ENCODE peak calls at places on chromosomes 5 and 9, in nine cellular contexts. T, S, Q, N, C, M, X, J and B are unnamed samples.

GRCh38 chr5:141632650-141633049 is 4.0 kb downstream of the HDAC3 start:
- DNase-seq in T (no peak), S (no peak), Q (no peak), N (no peak), C (no peak), M (no peak), X (no peak), J (no peak), B (no peak)

GRCh38 chr9:128242828-128243485 is 32.9 kb downstream of the GOLGA2 start:
- DNase-seq in T (no peak), S (no peak), Q (no peak), N (no peak), C (no peak), M (no peak), X (no peak), J (no peak), B (peak)

GRCh38 chr9:6007770-6008168 is 7.7 kb downstream of the RANBP6 start:
- DNase-seq in T (peak), S (peak), Q (no peak), N (peak), C (peak), M (peak), X (no peak), J (peak), B (peak)

GRCh38 chr9:136840140-136840876 is 2.0 kb upstream of the AJM1 start:
- DNase-seq in T (no peak), S (no peak), Q (no peak), N (no peak), C (no peak), M (no peak), X (no peak), J (peak), B (peak)

GRCh38 chr5:156913719-156914370 is 49.2 kb downstream of the TIMD4 start:
- DNase-seq in T (no peak), S (peak), Q (no peak), N (peak), C (no peak), M (no peak), X (peak), J (no peak), B (no peak)

GRCh38 chr9:120563044-120563443 is 16.9 kb downstream of the CDK5RAP2 start:
- DNase-seq in T (no peak), S (no peak), Q (no peak), N (no peak), C (no peak), M (no peak), X (no peak), J (peak), B (no peak)

GRCh38 chr9:134375011-134375390 is 48.7 kb downstream of the RXRA start:
- DNase-seq in T (no peak), S (no peak), Q (no peak), N (no peak), C (no peak), M (no peak), X (no peak), J (no peak), B (no peak)

GRCh38 chr9:3719286-3719685 is 193.5 kb upstream of the RFX3 start:
- DNase-seq in T (no peak), S (no peak), Q (no peak), N (no peak), C (no peak), M (no peak), X (no peak), J (no peak), B (no peak)

GRCh38 chr9:136940526-136941230 is 3.9 kb downstream of the FBXW5 start:
- DNase-seq in T (no peak), S (no peak), Q (no peak), N (no peak), C (no peak), M (no peak), X (no peak), J (no peak), B (no peak)

GRCh38 chr9:94800424-94801117 is 74.1 kb downstream of the AOPEP start:
- DNase-seq in T (no peak), S (no peak), Q (no peak), N (no peak), C (no peak), M (no peak), X (no peak), J (no peak), B (no peak)

DNA sequence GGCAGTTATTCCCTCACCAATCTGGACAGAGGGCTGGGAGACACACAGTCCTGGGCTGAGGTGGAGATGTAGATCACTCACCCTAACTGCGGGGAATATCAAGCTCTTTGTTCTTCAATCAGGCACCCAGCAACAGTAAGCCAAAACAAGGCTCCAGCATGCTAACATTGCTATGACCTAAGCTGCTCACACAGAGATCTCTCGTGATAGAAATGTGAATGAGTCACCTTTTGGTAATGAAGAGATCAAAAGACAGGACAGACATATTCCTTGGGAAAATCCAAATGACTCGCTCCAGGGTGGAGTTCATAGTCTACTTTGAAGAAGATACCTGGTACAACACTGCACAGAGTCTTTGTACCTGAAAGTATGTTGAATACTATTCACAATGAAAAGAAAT is 101.2 kb downstream of the FBN2 start:
- DNase-seq in T (peak), S (peak), Q (no peak), N (no peak), C (peak), M (peak), X (no peak), J (no peak), B (no peak)
- TF ChIP-seq REST in T (no peak), S (no peak), Q (no peak), N (no peak), C (no peak), M (no peak), X (no peak), J (no peak), B (no peak)

DNA sequence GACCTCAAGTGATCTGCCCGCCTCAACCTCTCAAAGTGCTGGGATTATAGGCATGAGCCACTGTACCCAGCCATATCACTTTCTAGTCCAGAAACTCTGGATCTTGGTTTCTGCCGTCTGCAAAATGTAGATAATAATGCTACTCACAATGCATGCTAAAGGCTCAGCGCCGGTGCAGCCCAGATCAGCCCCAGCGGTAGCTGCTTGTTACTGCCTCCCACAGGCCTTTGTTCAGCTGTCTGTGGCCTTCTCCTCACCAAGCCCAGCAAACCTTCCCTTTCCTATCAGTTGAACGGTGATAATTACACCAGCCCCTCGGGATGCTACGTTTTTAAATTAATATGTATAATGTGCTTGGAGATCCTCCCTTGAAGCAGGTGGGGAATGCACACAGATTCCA is 26.2 kb upstream of the MSX2 start:
- DNase-seq in T (no peak), S (no peak), Q (no peak), N (no peak), C (no peak), M (no peak), X (no peak), J (peak), B (no peak)
- TF ChIP-seq CTCF in T (no peak), S (peak), Q (no peak), N (no peak), C (no peak), M (no peak), X (no peak), J (peak), B (no peak)

DNA sequence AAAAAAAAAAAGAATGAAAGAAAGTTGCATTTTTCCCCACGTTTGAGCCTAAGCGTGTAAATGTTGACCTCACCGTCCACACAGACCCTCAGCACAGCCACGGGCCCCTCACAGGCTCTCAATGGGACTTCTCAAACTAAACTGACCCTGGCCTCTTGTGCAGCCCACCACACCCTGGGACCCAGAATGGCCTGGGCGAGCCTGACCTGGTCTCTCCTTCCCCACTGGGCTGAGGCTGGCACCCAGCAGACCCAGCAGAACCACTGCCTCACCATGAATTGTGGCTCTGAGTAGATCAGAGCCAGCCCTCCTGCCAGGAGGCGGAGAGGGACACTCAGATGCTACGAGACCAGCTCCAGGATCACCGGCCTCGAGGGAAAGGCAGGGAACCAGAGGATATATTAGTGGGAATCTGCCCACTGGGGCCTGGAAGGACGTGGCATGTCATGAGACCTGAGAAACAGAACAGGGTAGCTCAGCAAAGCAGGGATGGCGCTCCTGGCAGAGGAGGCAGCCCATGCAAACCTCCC is 124.4 kb downstream of the ZNF354C start:
- DNase-seq in T (no peak), S (no peak), Q (no peak), N (no peak), C (no peak), M (no peak), X (no peak), J (no peak), B (no peak)
- TF ChIP-seq REST in T (no peak), S (no peak), Q (no peak), N (no peak), C (no peak), M (no peak), X (no peak), J (no peak), B (no peak)

DNA sequence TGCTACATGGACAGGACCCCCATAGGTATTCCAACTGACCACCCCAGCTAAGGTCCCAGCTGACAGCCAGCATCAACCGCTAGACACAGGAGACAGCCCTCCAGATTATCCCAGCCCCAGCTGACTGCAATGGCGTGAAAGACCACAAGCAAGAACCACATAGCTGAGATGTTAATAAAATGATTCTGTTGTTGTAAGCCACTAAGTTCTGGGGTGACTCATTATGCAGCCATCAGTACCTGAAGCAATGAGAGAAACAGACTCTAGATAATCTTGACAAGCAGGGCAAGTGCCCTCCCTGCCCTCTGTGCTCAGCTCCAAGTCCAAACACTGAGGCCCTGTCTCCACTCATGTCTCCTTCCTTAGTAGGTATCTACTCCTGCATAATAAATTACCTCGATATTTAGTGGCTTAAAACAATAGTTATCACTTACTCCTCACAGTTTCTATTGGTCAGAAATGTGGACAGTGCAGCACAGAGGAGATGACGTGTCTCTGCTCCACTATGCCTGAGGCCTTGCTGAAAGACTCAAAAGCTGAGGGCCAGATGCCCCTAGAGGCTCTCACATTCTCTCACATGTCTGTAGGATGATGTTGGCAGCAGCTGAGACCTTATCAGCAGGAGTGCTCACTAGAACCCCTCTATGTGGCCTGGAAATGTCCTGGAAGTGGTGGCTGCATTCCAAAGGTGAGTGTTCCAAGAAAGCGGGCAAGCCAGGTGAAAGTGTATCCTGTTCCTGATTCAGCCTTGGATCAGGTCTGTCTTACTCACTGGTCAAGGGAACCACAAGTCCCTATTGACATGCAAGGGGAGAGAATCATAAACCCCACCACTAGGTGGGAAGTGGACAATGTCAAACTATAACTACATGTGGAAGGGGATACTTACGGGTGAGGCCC is 2.5 kb downstream of the MGAT1 start:
- DNase-seq in T (peak), S (no peak), Q (no peak), N (no peak), C (no peak), M (no peak), X (no peak), J (no peak), B (no peak)
- TF ChIP-seq CTCF in T (no peak), S (no peak), Q (no peak), N (no peak), C (no peak), M (no peak), X (no peak), J (peak), B (no peak)

GRCh38 chr5:53291528-53291927 is 182.0 kb upstream of the MOCS2 start:
- DNase-seq in T (no peak), S (no peak), Q (no peak), N (no peak), C (no peak), M (no peak), X (no peak), J (no peak), B (no peak)
- TF ChIP-seq REST in T (no peak), S (no peak), Q (no peak), N (no peak), C (no peak), M (no peak), X (no peak), J (no peak), B (no peak)